ENCODE peak calls at places on chromosome 16, in ten cellular contexts. P, A, K, W, X, G, C, B, M and Z are unnamed samples.

GRCh38 chr16:364595-365491 is 5.5 kb downstream of the MRPL28 start:
- DNase-seq in C (no peak), A (no peak), W (no peak), X (no peak), M (no peak), G (no peak), P (no peak), K (no peak), B (no peak), Z (no peak)

GRCh38 chr16:16120382-16121184 is 102.7 kb downstream of the ABCC6 start:
- DNase-seq in X (peak), B (peak), A (no peak), P (no peak), G (no peak), M (no peak), W (peak), C (peak), K (no peak), Z (no peak)

GRCh38 chr16:79484237-79484636 is 116.3 kb downstream of the MAF start:
- DNase-seq in P (no peak), C (no peak), X (no peak), A (no peak), B (no peak), M (no peak), G (no peak), W (no peak), K (no peak), Z (no peak)

GRCh38 chr16:3771513-3771912 is 54.2 kb upstream of the TRAP1 start:
- DNase-seq in A (no peak), G (no peak), K (no peak), X (no peak), B (no peak), W (no peak), P (no peak), M (no peak), C (no peak), Z (no peak)

GRCh38 chr16:28572659-28573510 is 19.2 kb downstream of the SGF29 start:
- DNase-seq in B (peak), G (no peak), X (peak), M (no peak), K (no peak), P (peak), W (peak), A (peak), C (no peak), Z (no peak)

GRCh38 chr16:87002717-87003413 is 314.3 kb downstream of the C16orf95 start:
- DNase-seq in G (no peak), K (no peak), X (peak), C (peak), A (no peak), P (no peak), M (peak), W (no peak), B (peak), Z (no peak)

GRCh38 chr16:57667526-57668258 is 414 bp upstream of the ADGRG3 start:
- DNase-seq in M (peak), W (no peak), K (no peak), P (peak), C (no peak), B (peak), A (no peak), G (no peak), X (peak), Z (no peak)

GRCh38 chr16:71896688-71897368 is 1.5 kb downstream of the IST1 start:
- DNase-seq in K (no peak), A (no peak), P (no peak), G (no peak), C (no peak), M (no peak), B (no peak), X (no peak), W (no peak), Z (no peak)

GRCh38 chr16:85979605-85980004 is 80.6 kb downstream of the IRF8 start:
- DNase-seq in M (no peak), B (no peak), K (no peak), W (no peak), G (no peak), X (no peak), C (no peak), P (no peak), A (no peak), Z (no peak)

GRCh38 chr16:20901441-20902112 is 1.0 kb downstream of the LYRM1 start:
- DNase-seq in A (peak), X (peak), W (peak), P (peak), B (peak), G (peak), K (no peak), C (peak), M (peak), Z (no peak)

GRCh38 chr16:50629334-50629733 is 51.8 kb downstream of the SNX20 start:
- DNase-seq in X (no peak), B (no peak), W (no peak), G (no peak), C (no peak), P (no peak), M (no peak), A (no peak), K (no peak), Z (no peak)

GRCh38 chr16:50626868-50627267 is 54.2 kb downstream of the SNX20 start:
- DNase-seq in K (no peak), G (no peak), W (no peak), X (no peak), A (no peak), C (no peak), M (no peak), P (no peak), B (no peak), Z (no peak)

GRCh38 chr16:50625374-50625773 is 55.7 kb downstream of the SNX20 start:
- DNase-seq in B (no peak), C (no peak), W (no peak), K (no peak), X (no peak), G (no peak), P (no peak), A (no peak), M (no peak), Z (no peak)

GRCh38 chr16:50628156-50628802 is 52.8 kb downstream of the SNX20 start:
- DNase-seq in W (no peak), C (no peak), A (no peak), X (no peak), G (no peak), B (no peak), M (no peak), K (no peak), P (no peak), Z (no peak)

DNA sequence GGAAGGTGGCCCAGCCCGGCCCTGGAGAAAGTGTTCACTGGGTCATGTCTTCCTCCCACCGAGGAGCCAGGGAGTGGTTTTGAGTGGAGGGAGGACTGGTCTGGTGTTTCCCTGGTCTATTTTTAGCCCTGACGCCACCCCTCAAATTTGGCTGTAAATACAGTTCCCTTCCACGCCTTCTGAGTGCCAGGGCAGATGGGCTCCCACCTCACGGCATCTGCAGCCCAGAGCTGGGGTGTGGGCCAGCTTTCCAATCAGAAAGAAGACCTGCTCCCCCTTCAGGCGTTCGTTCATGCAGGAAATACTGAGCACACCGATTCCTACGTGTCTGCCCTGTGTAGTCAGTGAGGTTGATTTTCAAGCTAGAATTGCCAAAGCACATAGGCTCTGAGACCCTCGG is 53.7 kb downstream of the SNX20 start:
- DNase-seq in C (peak), W (no peak), K (no peak), P (no peak), B (no peak), X (peak), M (peak), G (no peak), A (peak), Z (no peak)
- TF ChIP-seq CTCF in C (peak), W (peak), K (peak), P (no peak), B (no peak), X (peak), M (peak), G (no peak), A (peak), Z (peak)

DNA sequence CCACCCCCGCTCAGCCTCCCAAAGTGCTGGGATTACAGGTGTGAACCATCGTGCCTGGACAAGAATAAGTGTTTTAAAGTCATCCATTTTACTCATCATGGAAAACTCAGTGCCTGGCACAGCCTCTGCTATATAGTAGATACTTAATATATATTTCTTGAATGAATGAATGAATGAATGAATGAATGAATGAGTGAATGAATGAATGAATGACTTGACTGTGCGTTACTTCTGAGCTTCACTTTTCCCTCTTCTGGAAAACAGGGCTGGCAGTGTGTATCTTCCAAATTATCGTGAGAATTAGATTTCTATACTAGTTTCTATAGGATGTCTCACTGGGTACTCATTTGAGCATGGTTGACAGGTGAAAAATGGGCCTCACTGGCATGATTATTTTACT is 307.3 kb upstream of the ERCC4 start:
- DNase-seq in M (no peak), C (no peak), B (no peak), A (no peak), G (no peak), P (no peak), K (no peak), X (no peak), W (no peak), Z (no peak)
- TF ChIP-seq CTCF in M (no peak), C (no peak), B (no peak), A (no peak), G (no peak), P (no peak), K (no peak), X (no peak), W (no peak), Z (no peak)

GRCh38 chr16:80503144-80503543 is 37.6 kb upstream of the DYNLRB2 start:
- DNase-seq in B (no peak), A (no peak), C (no peak), G (no peak), M (no peak), X (no peak), K (no peak), P (no peak), W (no peak), Z (no peak)

DNA sequence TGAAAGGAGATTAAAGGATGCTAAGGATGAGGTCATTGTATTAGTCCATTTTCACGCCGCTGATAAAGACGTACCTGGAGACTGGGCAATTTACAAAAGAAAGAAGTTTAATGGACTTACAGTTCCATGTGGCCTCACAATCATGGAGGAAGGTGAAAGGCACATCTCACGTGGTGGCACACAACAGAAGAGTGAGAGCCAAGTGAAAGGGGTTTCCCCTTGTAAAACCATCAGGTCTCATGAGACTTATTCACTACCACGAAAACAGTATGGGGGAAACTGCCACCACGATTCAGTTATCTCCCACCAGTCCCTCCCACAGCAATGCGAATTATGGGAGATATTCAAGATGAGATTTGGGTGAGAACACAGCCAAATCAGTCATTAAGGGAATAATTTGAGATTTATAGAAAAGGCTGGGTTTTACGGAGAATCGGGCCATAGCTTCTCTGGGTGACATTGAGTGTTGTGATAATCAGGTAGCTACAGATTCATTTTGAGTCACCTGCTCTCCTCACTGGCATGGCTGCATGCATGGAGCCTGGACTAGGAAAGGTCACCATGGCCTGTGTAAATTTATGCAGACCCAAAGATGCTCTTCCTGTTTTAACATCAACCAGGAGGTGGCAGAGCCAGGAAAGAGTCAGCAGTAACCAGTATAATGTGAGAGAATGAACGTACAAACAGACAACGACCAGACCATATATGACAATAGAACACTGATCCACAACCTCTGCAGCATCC is 40.5 kb upstream of the DYNLRB2 start:
- DNase-seq in X (peak), G (no peak), A (no peak), P (no peak), K (no peak), M (no peak), C (no peak), W (no peak), B (no peak), Z (no peak)
- TF ChIP-seq CTCF in X (peak), G (no peak), A (no peak), P (no peak), K (no peak), M (no peak), C (no peak), W (no peak), B (no peak), Z (no peak)

GRCh38 chr16:55033225-55034156 is 102.8 kb downstream of the IRX5 start:
- DNase-seq in G (no peak), P (no peak), W (no peak), A (no peak), X (no peak), M (no peak), C (no peak), K (no peak), B (no peak), Z (no peak)
- TF ChIP-seq CTCF in G (no peak), P (no peak), W (no peak), A (no peak), X (no peak), M (no peak), C (no peak), K (no peak), B (no peak), Z (no peak)

GRCh38 chr16:82621796-82622195 is 5.0 kb upstream of the CDH13 start:
- DNase-seq in A (no peak), C (no peak), K (no peak), X (no peak), M (no peak), G (no peak), P (no peak), B (no peak), W (no peak), Z (no peak)
- TF ChIP-seq CTCF in A (no peak), C (no peak), K (no peak), X (peak), M (peak), G (no peak), P (no peak), B (peak), W (no peak), Z (no peak)

DNA sequence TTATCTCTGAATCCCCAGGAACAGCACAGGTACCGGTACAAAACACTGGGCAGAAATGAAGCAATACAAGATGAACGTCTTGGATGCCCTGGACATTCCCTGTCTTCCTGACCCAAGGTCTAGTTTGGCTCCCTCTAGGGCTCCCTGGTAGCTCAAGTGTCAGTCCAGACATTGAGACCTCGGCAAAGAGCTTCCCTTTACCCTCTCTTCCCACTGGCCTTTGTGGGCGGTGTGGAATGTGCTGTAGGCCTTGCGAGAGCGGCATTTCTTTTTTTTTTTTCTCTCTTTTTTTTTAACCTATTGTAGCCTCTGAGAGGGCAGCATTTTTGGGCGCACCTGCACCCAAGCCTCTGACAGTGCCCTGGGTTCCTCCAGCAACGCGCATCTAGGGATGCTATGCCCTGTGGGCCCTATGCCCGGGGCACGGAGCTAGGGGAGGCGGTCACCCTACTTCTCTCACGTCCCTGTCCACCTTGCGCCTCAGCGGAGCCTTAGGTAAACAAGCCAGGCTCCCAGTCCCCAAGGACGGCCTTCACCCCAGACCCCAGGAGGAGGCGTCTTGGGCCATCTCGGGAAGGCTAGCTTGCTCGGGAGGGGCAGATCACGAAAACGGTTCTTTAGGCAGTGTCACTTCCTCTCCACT is 1.2 kb upstream of the NFATC3 start:
- DNase-seq in W (no peak), B (peak), K (peak), C (peak), X (peak), M (peak), G (no peak), A (peak), P (peak), Z (no peak)
- TF ChIP-seq CTCF in W (no peak), B (peak), K (no peak), C (no peak), X (peak), M (peak), G (no peak), A (no peak), P (no peak), Z (no peak)

DNA sequence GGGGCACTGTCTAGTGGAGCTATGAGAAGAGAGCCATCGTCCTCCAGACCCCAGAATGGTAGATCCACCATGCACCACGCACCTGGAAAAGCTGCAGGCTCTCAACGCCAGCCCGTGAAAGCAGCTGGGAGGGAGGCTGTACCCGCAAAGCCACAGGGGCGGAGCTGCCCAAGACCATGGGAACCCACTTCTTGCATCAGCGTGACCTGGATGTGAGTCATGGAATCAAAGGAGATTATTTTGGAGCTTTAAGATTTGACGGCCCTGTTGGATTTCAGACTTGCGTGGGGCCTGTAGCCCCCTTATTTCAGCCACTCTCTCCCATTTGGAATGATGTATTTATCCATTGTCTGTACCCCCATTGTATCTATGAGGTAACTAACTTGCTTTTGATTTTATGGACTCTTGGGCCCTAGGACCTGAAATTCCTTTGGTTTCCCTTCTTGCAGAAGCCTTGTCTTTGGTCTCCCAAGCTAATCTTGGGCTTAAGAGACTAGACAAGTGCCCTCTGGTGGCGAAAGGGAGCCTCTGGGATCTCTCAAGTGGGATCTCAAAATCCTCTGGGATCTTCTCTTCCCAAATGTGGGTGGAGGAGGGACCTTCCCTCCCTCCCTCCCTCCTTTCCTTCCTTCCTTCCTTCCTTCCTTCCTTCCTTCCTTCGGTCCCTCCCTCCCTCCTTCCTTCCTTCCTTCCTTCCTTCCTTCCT is 58.2 kb upstream of the HAPSTR1 start:
- DNase-seq in P (peak), W (peak), B (peak), K (no peak), M (peak), A (no peak), G (peak), C (no peak), X (peak), Z (no peak)
- TF ChIP-seq CTCF in P (peak), W (peak), B (peak), K (peak), M (peak), A (no peak), G (peak), C (no peak), X (peak), Z (peak)

DNA sequence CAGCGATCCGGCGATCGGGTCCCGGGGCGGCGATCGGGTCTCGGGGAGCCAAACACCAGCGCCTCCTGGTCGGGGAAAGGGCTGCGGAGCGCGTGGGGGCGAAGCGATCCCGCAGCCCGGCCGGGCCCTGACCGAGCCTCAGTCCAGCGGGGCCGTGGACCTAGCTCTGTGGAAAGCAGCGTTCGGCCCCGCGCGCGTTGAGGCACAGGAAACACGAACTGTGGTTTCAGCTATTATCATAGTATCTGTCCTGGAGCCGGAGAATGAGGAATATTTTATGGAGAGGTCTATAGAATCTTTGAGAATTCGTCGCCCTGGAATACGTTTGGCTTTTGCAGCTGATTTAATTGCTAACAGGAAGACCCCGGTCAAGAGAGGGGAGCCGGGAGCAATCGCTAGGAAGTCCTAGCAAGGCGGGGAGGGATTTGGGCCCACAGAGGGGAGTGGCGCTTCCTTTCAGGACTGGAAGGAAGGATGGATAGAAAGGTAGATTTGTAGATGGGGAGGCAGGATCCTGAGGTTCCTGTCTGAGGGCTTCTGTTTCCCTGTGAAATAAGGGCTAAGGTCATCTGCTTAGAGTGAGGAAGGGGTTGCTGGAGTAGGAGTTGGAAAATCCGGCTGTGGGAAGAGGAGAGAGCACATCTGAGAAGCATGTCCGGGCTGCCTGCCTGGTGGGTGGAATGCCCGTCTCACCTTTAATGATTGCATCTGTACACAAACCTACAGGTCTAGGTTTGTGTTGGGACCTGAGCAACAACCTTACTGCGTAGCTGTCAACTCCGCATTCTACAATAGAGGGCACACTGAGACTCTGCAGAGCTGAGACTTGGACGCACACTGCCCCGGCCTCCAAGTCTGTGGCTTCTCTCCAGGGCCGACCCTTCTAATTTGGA is 770 bp downstream of the CCNF start:
- DNase-seq in A (no peak), G (no peak), C (no peak), K (no peak), B (peak), M (no peak), P (no peak), W (no peak), X (peak), Z (no peak)
- TF ChIP-seq CTCF in A (no peak), G (no peak), C (no peak), K (peak), B (no peak), M (peak), P (peak), W (peak), X (peak), Z (no peak)